ENCODE peak calls at places on chromosomes 6 and 20, in eight cellular contexts. T is DMS153; W is stimulated activated CD8-positive, alpha-beta memory T cell treated with anti-CD3 and anti-CD28 coated beads, Interleukin-15, amount 100 ng/mL, for 4 hours; I is activated B cell treated with CpG ODN at 0.5 μM for 24 hours; A is stimulated activated CD4-positive, alpha-beta T cell treated with anti-CD3 and anti-CD28 coated beads, Interleukin-4, amount 100 ng/mL, for 24 hours; H is left kidney; O is mucosa of gallbladder; M is T-helper 2 cell. S is an unnamed sample.

GRCh38 chr6:11231564-11232176 is 798 bp downstream of the NEDD9 start:
- DNase-seq in M (no peak), W (no peak), H (peak), T (no peak), O (no peak), I (no peak), A (no peak), S (no peak)

GRCh38 chr6:126204598-126204997 is 135.3 kb upstream of the CENPW start:
- DNase-seq in A (no peak), W (no peak), M (no peak), I (no peak), O (no peak), T (no peak), H (no peak), S (no peak)

GRCh38 chr6:36633915-36634314 is 39.8 kb downstream of the SRSF3 start:
- DNase-seq in M (no peak), O (peak), H (peak), T (peak), I (no peak), A (no peak), W (no peak), S (peak)

GRCh38 chr20:43442310-43442880 is 15.3 kb upstream of the SRSF6 start:
- DNase-seq in O (no peak), M (no peak), T (no peak), H (peak), A (no peak), W (no peak), I (no peak), S (no peak)

GRCh38 chr20:31485450-31486339 is 10.6 kb downstream of the REM1 start:
- DNase-seq in T (no peak), I (no peak), A (no peak), M (no peak), W (no peak), H (peak), O (peak), S (no peak)

GRCh38 chr20:8851446-8851845 is 217.4 kb upstream of the PLCB4 start:
- DNase-seq in M (no peak), O (no peak), T (no peak), H (no peak), W (no peak), I (no peak), A (no peak), S (no peak)

GRCh38 chr6:84752118-84752850 is 12.1 kb downstream of the TBX18 start:
- DNase-seq in W (no peak), H (no peak), M (no peak), T (no peak), O (no peak), I (no peak), A (no peak), S (no peak)

GRCh38 chr6:130164251-130164650 is 58.5 kb downstream of the SAMD3 start:
- DNase-seq in I (no peak), W (no peak), A (no peak), O (no peak), H (no peak), M (no peak), T (no peak), S (no peak)

GRCh38 chr6:6815732-6816131 is 227.2 kb downstream of the LY86 start:
- DNase-seq in T (no peak), A (no peak), H (no peak), W (no peak), M (no peak), O (no peak), I (no peak), S (no peak)

GRCh38 chr6:128767705-128768104 is 115.2 kb upstream of the LAMA2 start:
- DNase-seq in M (no peak), I (no peak), O (no peak), T (no peak), A (no peak), W (no peak), H (no peak), S (no peak)

GRCh38 chr6:37516076-37516919 is 16.6 kb upstream of the CCDC167 start:
- DNase-seq in T (peak), M (peak), I (no peak), H (peak), W (peak), A (peak), O (peak), S (peak)

GRCh38 chr6:41733707-41734665 is 1.4 kb downstream of the TFEB start:
- DNase-seq in H (peak), T (peak), M (peak), W (peak), I (peak), A (peak), O (peak), S (peak)

GRCh38 chr6:98657764-98658163 is 176.6 kb upstream of the POU3F2 start:
- DNase-seq in T (no peak), M (peak), W (no peak), A (no peak), O (no peak), I (no peak), H (peak), S (no peak)

GRCh38 chr6:1407499-1407990 is 18.2 kb downstream of the FOXF2 start:
- DNase-seq in T (no peak), O (no peak), M (no peak), A (no peak), H (no peak), W (no peak), I (no peak), S (no peak)

GRCh38 chr20:208937-209566 is 18.0 kb upstream of the DEFB129 start:
- DNase-seq in A (peak), M (peak), T (peak), H (peak), O (peak), I (no peak), W (no peak), S (peak)

GRCh38 chr20:3161316-3162079 is 1.8 kb upstream of the FASTKD5 start:
- DNase-seq in T (no peak), O (no peak), M (no peak), H (no peak), W (no peak), I (no peak), A (no peak), S (no peak)

GRCh38 chr6:161152904-161153662 is 120.8 kb downstream of the AGPAT4 start:
- DNase-seq in O (no peak), H (no peak), A (no peak), I (no peak), M (no peak), W (no peak), T (no peak), S (no peak)

GRCh38 chr6:17101422-17102257 is at the start of gene STMND1:
- DNase-seq in T (peak), M (peak), W (no peak), A (no peak), O (peak), H (peak), I (no peak), S (peak)

GRCh38 chr6:19478992-19479391 is 358.2 kb upstream of the ID4 start:
- DNase-seq in T (no peak), M (no peak), O (no peak), I (no peak), A (no peak), W (no peak), H (no peak), S (no peak)

GRCh38 chr6:19873031-19873430 is 35.9 kb downstream of the ID4 start:
- DNase-seq in H (no peak), W (no peak), T (no peak), O (no peak), M (no peak), I (no peak), A (no peak), S (no peak)

GRCh38 chr20:58466729-58467571 is 48.2 kb downstream of the APCDD1L start:
- DNase-seq in W (no peak), A (no peak), H (no peak), I (no peak), O (no peak), M (no peak), T (no peak), S (no peak)

GRCh38 chr6:56739836-56740815 is 97.4 kb upstream of the DST start:
- DNase-seq in M (no peak), T (no peak), O (peak), W (no peak), A (no peak), I (no peak), H (no peak), S (no peak)

GRCh38 chr20:1934162-1934561 is 39.0 kb downstream of the SIRPA start:
- DNase-seq in H (no peak), T (no peak), O (no peak), I (no peak), W (no peak), A (no peak), M (no peak), S (no peak)

GRCh38 chr6:91081452-91082067 is 494.7 kb upstream of the MAP3K7 start:
- DNase-seq in T (peak), W (no peak), A (no peak), O (no peak), I (no peak), H (peak), M (peak), S (peak)

GRCh38 chr6:107585815-107586435 is 96.0 kb downstream of the SOBP start:
- DNase-seq in A (no peak), W (no peak), I (no peak), O (no peak), M (no peak), H (peak), T (peak), S (peak)

GRCh38 chr20:34516874-34517542 is 786 bp downstream of the DYNLRB1 start:
- DNase-seq in M (peak), W (no peak), I (no peak), A (peak), H (no peak), O (no peak), T (no peak), S (peak)

GRCh38 chr6:88780714-88781389 is 182.6 kb downstream of the RNGTT start:
- DNase-seq in H (peak), I (no peak), A (peak), T (peak), M (peak), W (no peak), O (peak), S (peak)

GRCh38 chr20:52749938-52750337 is 222.2 kb upstream of the TSHZ2 start:
- DNase-seq in M (no peak), W (no peak), O (no peak), I (no peak), H (no peak), T (no peak), A (no peak), S (no peak)

GRCh38 chr6:148591656-148592055 is 155.2 kb upstream of the UST start:
- DNase-seq in O (no peak), A (no peak), I (no peak), H (no peak), W (no peak), M (peak), T (no peak), S (no peak)

GRCh38 chr20:33663161-33664084 is 1.3 kb downstream of the C20orf144 start:
- DNase-seq in I (peak), M (peak), H (peak), W (peak), A (peak), T (peak), O (peak), S (peak)

S was measured in NCI-H1105.